ENCODE peak calls at places on chromosome 2, in four cellular contexts. One of them, this sample, is unnamed. For H3K9me3, the result is how much of the 10 kb centered on the place peaks cover.

GRCh38 chr2:101253013-101253712 is 477 bp downstream of the CNOT11 start:
- DNase-seq in neural progenitor cell: peak
- DNase-seq in prostate gland: peak
- DNase-seq in CD8-positive, alpha-beta memory T cell: peak
- DNase-seq in this sample: peak

GRCh38 chr2:74778381-74779371 is 55.3 kb upstream of the HK2 start:
- DNase-seq in neural progenitor cell: peak
- DNase-seq in prostate gland: no peak
- DNase-seq in CD8-positive, alpha-beta memory T cell: no peak
- DNase-seq in this sample: no peak

GRCh38 chr2:187586091-187586632 is 31.9 kb upstream of the TFPI start:
- DNase-seq in neural progenitor cell: no peak
- DNase-seq in prostate gland: no peak
- DNase-seq in CD8-positive, alpha-beta memory T cell: no peak
- DNase-seq in this sample: no peak

GRCh38 chr2:5940596-5941535 is 248.7 kb downstream of the SOX11 start:
- DNase-seq in neural progenitor cell: no peak
- DNase-seq in prostate gland: no peak
- DNase-seq in CD8-positive, alpha-beta memory T cell: no peak
- DNase-seq in this sample: no peak

GRCh38 chr2:236971131-236971850 is 114.4 kb upstream of the COPS8 start:
- DNase-seq in neural progenitor cell: no peak
- DNase-seq in prostate gland: no peak
- DNase-seq in CD8-positive, alpha-beta memory T cell: no peak
- DNase-seq in this sample: no peak

GRCh38 chr2:131016826-131017596 is 76.2 kb downstream of the FAM168B start:
- DNase-seq in neural progenitor cell: no peak
- DNase-seq in prostate gland: peak
- DNase-seq in CD8-positive, alpha-beta memory T cell: no peak
- DNase-seq in this sample: peak

GRCh38 chr2:43899589-43899988 is 60.8 kb downstream of the ABCG8 start:
- DNase-seq in neural progenitor cell: no peak
- DNase-seq in prostate gland: no peak
- DNase-seq in CD8-positive, alpha-beta memory T cell: no peak
- DNase-seq in this sample: no peak

GRCh38 chr2:176002684-176003225 is 688 bp upstream of the LNPK start:
- DNase-seq in neural progenitor cell: no peak
- DNase-seq in prostate gland: peak
- DNase-seq in CD8-positive, alpha-beta memory T cell: no peak
- DNase-seq in this sample: peak

GRCh38 chr2:38621018-38621417 is 18.3 kb upstream of the HNRNPLL start:
- DNase-seq in neural progenitor cell: no peak
- DNase-seq in prostate gland: no peak
- DNase-seq in CD8-positive, alpha-beta memory T cell: no peak
- DNase-seq in this sample: no peak

GRCh38 chr2:42809876-42810125 is 17.4 kb upstream of the HAAO start:
- DNase-seq in neural progenitor cell: peak
- DNase-seq in prostate gland: peak
- DNase-seq in CD8-positive, alpha-beta memory T cell: no peak
- DNase-seq in this sample: peak

GRCh38 chr2:174717273-174717672 is 47.0 kb downstream of the CHRNA1 start:
- DNase-seq in neural progenitor cell: no peak
- DNase-seq in prostate gland: no peak
- DNase-seq in CD8-positive, alpha-beta memory T cell: no peak
- DNase-seq in this sample: no peak

GRCh38 chr2:218418717-218419458 is at the start of gene VIL1:
- DNase-seq in neural progenitor cell: no peak
- DNase-seq in prostate gland: no peak
- DNase-seq in CD8-positive, alpha-beta memory T cell: no peak
- DNase-seq in this sample: no peak

GRCh38 chr2:1929962-1930361 is 185.6 kb upstream of the PXDN start:
- DNase-seq in neural progenitor cell: no peak
- DNase-seq in prostate gland: no peak
- DNase-seq in CD8-positive, alpha-beta memory T cell: no peak
- DNase-seq in this sample: no peak

GRCh38 chr2:236177967-236178909 is 10.1 kb upstream of the GBX2 start:
- DNase-seq in neural progenitor cell: peak
- DNase-seq in prostate gland: no peak
- DNase-seq in CD8-positive, alpha-beta memory T cell: no peak
- DNase-seq in this sample: no peak

DNA sequence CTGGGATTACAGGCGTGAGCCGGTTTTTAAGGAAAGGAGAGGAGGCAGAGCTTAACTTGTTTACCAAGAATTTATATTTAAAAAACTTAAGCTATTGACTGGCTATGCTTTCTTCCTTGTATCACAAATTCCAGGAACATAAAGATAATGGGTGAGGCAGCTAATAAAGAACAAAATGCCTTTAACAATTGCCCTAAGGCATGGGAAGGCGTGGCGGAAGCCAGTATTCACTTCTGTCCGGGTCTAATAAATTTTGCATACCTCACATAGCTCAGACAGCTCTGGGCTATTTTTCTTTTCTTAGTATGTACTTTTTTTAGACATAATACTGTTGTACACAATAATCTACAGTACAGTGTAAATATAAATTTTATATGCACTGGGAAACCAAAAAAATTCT is 1.0 kb upstream of the LDAH start:
- DNase-seq in neural progenitor cell: no peak
- DNase-seq in prostate gland: peak
- DNase-seq in CD8-positive, alpha-beta memory T cell: no peak
- DNase-seq in this sample: no peak
- H3K9me3 ChIP-seq in neural progenitor cell: under half
- H3K9me3 ChIP-seq in prostate gland: under half
- H3K9me3 ChIP-seq in CD8-positive, alpha-beta memory T cell: under half
- H3K9me3 ChIP-seq in this sample: under half

DNA sequence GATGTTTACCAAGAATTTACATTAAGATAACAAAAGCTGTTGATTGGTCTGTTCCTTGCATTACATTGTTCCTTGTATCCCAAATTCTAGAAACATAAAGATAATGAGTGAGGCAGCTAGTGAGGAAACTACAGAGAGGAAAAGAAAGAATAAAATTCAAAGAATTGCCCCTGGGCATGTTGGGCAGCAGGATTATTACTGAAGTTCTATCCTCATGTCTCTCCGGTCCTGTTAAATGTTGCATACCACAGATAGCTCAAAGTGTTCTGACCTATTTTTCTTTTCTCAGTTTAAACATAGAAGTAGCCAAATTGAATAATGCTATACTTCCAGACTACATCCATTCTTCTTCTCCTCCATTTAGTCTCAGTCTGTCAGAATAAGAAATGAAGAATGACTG is 58.2 kb upstream of the DYNC1I2 start:
- DNase-seq in neural progenitor cell: no peak
- DNase-seq in prostate gland: no peak
- DNase-seq in CD8-positive, alpha-beta memory T cell: no peak
- DNase-seq in this sample: no peak
- H3K9me3 ChIP-seq in neural progenitor cell: under half
- H3K9me3 ChIP-seq in prostate gland: under half
- H3K9me3 ChIP-seq in CD8-positive, alpha-beta memory T cell: under half
- H3K9me3 ChIP-seq in this sample: under half

GRCh38 chr2:52704251-52704650 is 1063.4 kb upstream of the CHAC2 start:
- DNase-seq in neural progenitor cell: no peak
- DNase-seq in prostate gland: no peak
- DNase-seq in CD8-positive, alpha-beta memory T cell: no peak
- DNase-seq in this sample: no peak
- H3K9me3 ChIP-seq in neural progenitor cell: under half
- H3K9me3 ChIP-seq in prostate gland: under half
- H3K9me3 ChIP-seq in CD8-positive, alpha-beta memory T cell: under half
- H3K9me3 ChIP-seq in this sample: under half

DNA sequence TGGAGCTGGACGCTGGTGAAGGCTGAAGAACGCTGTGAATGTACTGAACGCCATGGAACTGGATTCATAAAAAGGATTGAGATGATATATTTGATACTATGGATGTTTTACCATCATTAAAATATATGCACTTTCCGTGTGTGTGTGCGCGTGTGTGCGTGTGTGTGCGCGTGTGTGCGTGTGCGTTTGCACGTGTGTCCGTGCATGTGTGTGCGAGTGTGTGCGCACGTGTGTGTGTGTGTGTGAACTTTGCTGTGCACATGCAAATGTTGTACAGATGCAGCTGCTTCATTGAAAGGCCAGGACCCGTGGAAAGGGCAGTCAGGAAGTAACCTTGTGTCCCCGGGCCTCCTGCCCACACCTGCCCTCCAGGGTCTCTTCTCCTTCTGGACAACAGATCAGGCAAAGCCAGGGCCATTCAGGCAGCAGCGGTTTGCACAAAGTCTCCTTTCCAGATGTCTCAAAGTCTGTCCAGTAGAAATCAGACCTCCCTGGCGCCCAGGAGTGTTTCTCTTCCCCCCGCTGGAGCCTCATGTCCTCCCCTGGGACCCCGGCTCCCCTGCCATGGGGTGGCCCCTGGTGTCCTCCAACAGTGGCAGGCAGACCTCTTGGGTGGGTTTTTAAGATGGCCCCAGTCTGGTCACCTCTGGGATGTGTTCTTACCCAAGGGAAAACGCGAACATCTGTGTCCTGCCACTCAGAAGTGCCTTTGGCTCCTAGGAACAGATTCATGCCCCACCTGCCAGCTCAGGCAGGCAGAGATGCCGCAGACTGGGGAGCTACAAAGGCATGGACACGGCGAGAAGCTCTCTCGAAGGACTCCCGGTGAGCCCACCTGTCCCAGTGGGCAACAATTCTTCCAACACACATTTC is 86.1 kb upstream of the GPC1 start:
- DNase-seq in neural progenitor cell: no peak
- DNase-seq in prostate gland: no peak
- DNase-seq in CD8-positive, alpha-beta memory T cell: no peak
- DNase-seq in this sample: no peak
- H3K9me3 ChIP-seq in neural progenitor cell: under half
- H3K9me3 ChIP-seq in prostate gland: under half
- H3K9me3 ChIP-seq in CD8-positive, alpha-beta memory T cell: under half
- H3K9me3 ChIP-seq in this sample: under half

DNA sequence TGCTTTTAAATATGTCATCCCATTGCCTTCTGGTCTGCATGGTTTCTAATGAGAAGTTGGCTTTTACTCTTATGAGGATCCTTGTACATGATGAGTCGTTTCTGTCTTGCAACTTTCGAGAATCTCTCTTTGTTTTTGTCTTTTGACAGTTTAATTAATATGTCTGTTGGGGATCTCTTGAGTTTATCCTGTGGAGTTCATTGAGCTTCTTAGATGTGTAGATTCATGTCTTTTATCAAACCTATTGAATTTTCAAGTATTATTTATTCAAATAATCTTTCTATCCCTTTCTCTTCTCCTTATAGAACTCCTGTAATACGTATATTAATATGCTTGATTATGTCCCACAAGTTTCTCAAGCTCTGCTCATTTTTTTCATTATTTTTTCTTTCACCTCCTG is 67.9 kb downstream of the TMEM185B start:
- DNase-seq in neural progenitor cell: no peak
- DNase-seq in prostate gland: no peak
- DNase-seq in CD8-positive, alpha-beta memory T cell: no peak
- DNase-seq in this sample: no peak
- H3K9me3 ChIP-seq in neural progenitor cell: under half
- H3K9me3 ChIP-seq in prostate gland: under half
- H3K9me3 ChIP-seq in CD8-positive, alpha-beta memory T cell: under half
- H3K9me3 ChIP-seq in this sample: under half

DNA sequence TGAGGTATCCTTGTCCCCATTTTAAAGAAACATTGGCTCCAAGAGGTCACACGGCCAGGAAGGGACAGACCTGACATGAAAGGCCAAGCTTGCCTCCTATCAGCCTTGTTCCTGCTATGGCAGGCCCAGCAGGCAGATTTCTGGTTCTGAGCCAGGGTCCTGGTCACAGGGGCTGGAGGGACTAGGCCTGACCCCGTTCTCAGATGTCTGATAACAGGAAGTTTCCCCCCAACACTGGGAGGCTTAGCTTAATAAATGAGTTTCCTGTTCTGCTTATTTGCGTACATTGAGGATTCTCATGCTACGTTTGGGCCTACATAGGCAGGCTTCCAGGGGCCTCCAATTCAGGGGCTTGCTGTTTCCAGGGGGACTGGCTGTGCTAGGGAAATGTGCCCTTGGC is 107.8 kb upstream of the LTBP1 start:
- DNase-seq in neural progenitor cell: no peak
- DNase-seq in prostate gland: no peak
- DNase-seq in CD8-positive, alpha-beta memory T cell: no peak
- DNase-seq in this sample: no peak
- H3K9me3 ChIP-seq in neural progenitor cell: under half
- H3K9me3 ChIP-seq in prostate gland: under half
- H3K9me3 ChIP-seq in CD8-positive, alpha-beta memory T cell: under half
- H3K9me3 ChIP-seq in this sample: under half

DNA sequence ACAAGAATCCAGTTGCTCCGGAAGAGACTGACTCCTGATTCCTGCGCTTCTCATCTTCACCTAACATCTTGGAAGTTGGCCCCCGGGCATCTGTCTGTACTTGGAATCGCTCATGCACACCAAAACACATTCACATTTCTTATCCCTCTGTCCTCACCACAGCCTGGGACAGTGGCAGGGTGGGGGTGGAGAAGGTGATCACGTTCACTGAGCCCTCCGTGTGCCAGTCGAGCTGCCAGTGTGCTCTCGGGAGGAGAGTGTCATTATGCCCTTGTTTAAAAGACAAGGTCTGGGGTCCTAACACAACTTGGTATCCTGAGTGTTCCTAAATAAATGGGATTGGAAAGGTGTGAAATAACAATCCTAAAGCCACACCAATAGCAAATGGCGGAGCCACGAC is 17.3 kb downstream of the GYPC start:
- DNase-seq in neural progenitor cell: no peak
- DNase-seq in prostate gland: no peak
- DNase-seq in CD8-positive, alpha-beta memory T cell: no peak
- DNase-seq in this sample: no peak
- H3K9me3 ChIP-seq in neural progenitor cell: under half
- H3K9me3 ChIP-seq in prostate gland: under half
- H3K9me3 ChIP-seq in CD8-positive, alpha-beta memory T cell: under half
- H3K9me3 ChIP-seq in this sample: under half

DNA sequence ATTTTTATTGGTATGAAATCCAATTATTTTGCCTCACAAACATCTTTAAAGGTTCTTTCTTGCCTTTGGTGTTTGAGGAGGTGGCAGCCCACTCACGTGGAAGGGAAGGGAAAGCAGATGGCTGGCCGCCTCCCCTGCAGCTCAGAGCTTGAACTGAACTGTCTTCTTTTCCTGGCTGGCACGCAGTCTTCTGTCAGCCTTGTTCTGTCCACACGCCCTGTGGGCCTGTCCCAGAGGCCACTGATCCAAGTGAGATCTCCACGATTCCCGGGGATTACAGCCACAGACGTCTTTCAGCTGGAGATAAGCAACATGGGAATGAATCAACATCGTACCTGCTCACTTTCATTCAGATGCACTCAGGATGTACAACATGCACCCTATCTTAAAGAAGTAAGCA is 73.3 kb downstream of the TMEM18 start:
- DNase-seq in neural progenitor cell: no peak
- DNase-seq in prostate gland: no peak
- DNase-seq in CD8-positive, alpha-beta memory T cell: no peak
- DNase-seq in this sample: no peak
- H3K9me3 ChIP-seq in neural progenitor cell: under half
- H3K9me3 ChIP-seq in prostate gland: under half
- H3K9me3 ChIP-seq in CD8-positive, alpha-beta memory T cell: under half
- H3K9me3 ChIP-seq in this sample: under half

GRCh38 chr2:161422812-161423211 is 6.7 kb downstream of the TBR1 start:
- DNase-seq in neural progenitor cell: no peak
- DNase-seq in prostate gland: no peak
- DNase-seq in CD8-positive, alpha-beta memory T cell: no peak
- DNase-seq in this sample: no peak

GRCh38 chr2:161425966-161426365 is 9.9 kb downstream of the TBR1 start:
- DNase-seq in neural progenitor cell: no peak
- DNase-seq in prostate gland: no peak
- DNase-seq in CD8-positive, alpha-beta memory T cell: no peak
- DNase-seq in this sample: no peak

GRCh38 chr2:161424992-161425391 is 8.9 kb downstream of the TBR1 start:
- DNase-seq in neural progenitor cell: no peak
- DNase-seq in prostate gland: no peak
- DNase-seq in CD8-positive, alpha-beta memory T cell: no peak
- DNase-seq in this sample: no peak

GRCh38 chr2:161423351-161424178 is 7.5 kb downstream of the TBR1 start:
- DNase-seq in neural progenitor cell: peak
- DNase-seq in prostate gland: no peak
- DNase-seq in CD8-positive, alpha-beta memory T cell: no peak
- DNase-seq in this sample: no peak

GRCh38 chr2:161424179-161424763 is 8.2 kb downstream of the TBR1 start:
- DNase-seq in neural progenitor cell: peak
- DNase-seq in prostate gland: no peak
- DNase-seq in CD8-positive, alpha-beta memory T cell: no peak
- DNase-seq in this sample: no peak
- H3K9me3 ChIP-seq in neural progenitor cell: under half
- H3K9me3 ChIP-seq in prostate gland: under half
- H3K9me3 ChIP-seq in CD8-positive, alpha-beta memory T cell: under half
- H3K9me3 ChIP-seq in this sample: under half

This sample was measured in PC-9.